ENCODE peak calls at places on chromosomes 13 and 19, in eight cellular contexts. One of them, this sample, is unnamed.

GRCh38 chr13:30301827-30302226 is 5.5 kb downstream of the KATNAL1 start:
- DNase-seq in GM23338: no peak
- DNase-seq in HepG2: no peak
- DNase-seq in testis: no peak
- DNase-seq in RWPE1: no peak
- DNase-seq in sigmoid colon: no peak
- DNase-seq in ovary: no peak
- DNase-seq in neural crest cell: no peak
- DNase-seq in this sample: no peak

GRCh38 chr19:51702103-51702753 is 9.1 kb downstream of the SPACA6 start:
- DNase-seq in GM23338: peak; percentile 93
- DNase-seq in HepG2: no peak
- DNase-seq in testis: peak; percentile 80
- DNase-seq in RWPE1: peak; percentile 87
- DNase-seq in sigmoid colon: peak; percentile 93
- DNase-seq in ovary: peak; percentile 90
- DNase-seq in neural crest cell: no peak
- DNase-seq in this sample: no peak

GRCh38 chr19:30671622-30672051 is 299.5 kb downstream of the ZNF536 start:
- DNase-seq in GM23338: no peak
- DNase-seq in HepG2: no peak
- DNase-seq in testis: peak; percentile 79
- DNase-seq in RWPE1: no peak
- DNase-seq in sigmoid colon: no peak
- DNase-seq in ovary: no peak
- DNase-seq in neural crest cell: no peak
- DNase-seq in this sample: no peak

GRCh38 chr13:42334329-42334706 is 62.4 kb downstream of the AKAP11 start:
- DNase-seq in GM23338: no peak
- DNase-seq in HepG2: no peak
- DNase-seq in testis: no peak
- DNase-seq in RWPE1: no peak
- DNase-seq in sigmoid colon: no peak
- DNase-seq in ovary: no peak
- DNase-seq in neural crest cell: no peak
- DNase-seq in this sample: no peak

GRCh38 chr13:107138987-107139386 is 571.0 kb upstream of the ARGLU1 start:
- DNase-seq in GM23338: no peak
- DNase-seq in HepG2: no peak
- DNase-seq in testis: no peak
- DNase-seq in RWPE1: no peak
- DNase-seq in sigmoid colon: no peak
- DNase-seq in ovary: no peak
- DNase-seq in neural crest cell: no peak
- DNase-seq in this sample: no peak

GRCh38 chr13:75541287-75541686 is 3.6 kb upstream of the COMMD6 start:
- DNase-seq in GM23338: no peak
- DNase-seq in HepG2: no peak
- DNase-seq in testis: no peak
- DNase-seq in RWPE1: no peak
- DNase-seq in sigmoid colon: no peak
- DNase-seq in ovary: no peak
- DNase-seq in neural crest cell: no peak
- DNase-seq in this sample: no peak

GRCh38 chr19:49888478-49888901 is 8.2 kb downstream of the IL4I1 start:
- DNase-seq in GM23338: no peak
- DNase-seq in HepG2: no peak
- DNase-seq in testis: no peak
- DNase-seq in RWPE1: no peak
- DNase-seq in sigmoid colon: no peak
- DNase-seq in ovary: no peak
- DNase-seq in neural crest cell: no peak
- DNase-seq in this sample: peak; percentile 64

GRCh38 chr13:46615888-46616531 is 63.0 kb downstream of the LRCH1 start:
- DNase-seq in GM23338: no peak
- DNase-seq in HepG2: no peak
- DNase-seq in testis: no peak
- DNase-seq in RWPE1: no peak
- DNase-seq in sigmoid colon: no peak
- DNase-seq in ovary: no peak
- DNase-seq in neural crest cell: no peak
- DNase-seq in this sample: no peak

GRCh38 chr19:2969104-2969504 is 8.3 kb upstream of the TLE6 start:
- DNase-seq in GM23338: no peak
- DNase-seq in HepG2: no peak
- DNase-seq in testis: peak; percentile 73
- DNase-seq in RWPE1: no peak
- DNase-seq in sigmoid colon: peak; percentile 86
- DNase-seq in ovary: no peak
- DNase-seq in neural crest cell: no peak
- DNase-seq in this sample: no peak

GRCh38 chr19:3176715-3177501 is 1.7 kb upstream of the S1PR4 start:
- DNase-seq in GM23338: no peak
- DNase-seq in HepG2: no peak
- DNase-seq in testis: no peak
- DNase-seq in RWPE1: peak; percentile 91
- DNase-seq in sigmoid colon: no peak
- DNase-seq in ovary: no peak
- DNase-seq in neural crest cell: no peak
- DNase-seq in this sample: peak; percentile 82

GRCh38 chr19:3986260-3987041 is 1.2 kb upstream of the EEF2 start:
- DNase-seq in GM23338: peak; percentile 91
- DNase-seq in HepG2: peak; percentile 72
- DNase-seq in testis: peak; percentile 69
- DNase-seq in RWPE1: peak; percentile 57
- DNase-seq in sigmoid colon: no peak
- DNase-seq in ovary: no peak
- DNase-seq in neural crest cell: no peak
- DNase-seq in this sample: no peak

GRCh38 chr13:73602295-73602694 is 531.9 kb downstream of the KLF12 start:
- DNase-seq in GM23338: peak; percentile 22
- DNase-seq in HepG2: peak; percentile 4
- DNase-seq in testis: no peak
- DNase-seq in RWPE1: peak; percentile 58
- DNase-seq in sigmoid colon: no peak
- DNase-seq in ovary: no peak
- DNase-seq in neural crest cell: no peak
- DNase-seq in this sample: no peak

GRCh38 chr13:32622827-32623226 is 36.6 kb downstream of the PDS5B start:
- DNase-seq in GM23338: no peak
- DNase-seq in HepG2: no peak
- DNase-seq in testis: no peak
- DNase-seq in RWPE1: no peak
- DNase-seq in sigmoid colon: no peak
- DNase-seq in ovary: no peak
- DNase-seq in neural crest cell: no peak
- DNase-seq in this sample: no peak

GRCh38 chr13:42865703-42866102 is 84.3 kb downstream of the FAM216B start:
- DNase-seq in GM23338: no peak
- DNase-seq in HepG2: no peak
- DNase-seq in testis: no peak
- DNase-seq in RWPE1: no peak
- DNase-seq in sigmoid colon: no peak
- DNase-seq in ovary: no peak
- DNase-seq in neural crest cell: no peak
- DNase-seq in this sample: no peak

GRCh38 chr13:34627905-34628682 is 314.0 kb upstream of the NBEA start:
- DNase-seq in GM23338: no peak
- DNase-seq in HepG2: no peak
- DNase-seq in testis: no peak
- DNase-seq in RWPE1: no peak
- DNase-seq in sigmoid colon: no peak
- DNase-seq in ovary: no peak
- DNase-seq in neural crest cell: no peak
- DNase-seq in this sample: no peak

GRCh38 chr19:29121684-29122083 is 91.3 kb downstream of the UQCRFS1 start:
- DNase-seq in GM23338: peak; percentile 66
- DNase-seq in HepG2: no peak
- DNase-seq in testis: peak; percentile 25
- DNase-seq in RWPE1: no peak
- DNase-seq in sigmoid colon: no peak
- DNase-seq in ovary: no peak
- DNase-seq in neural crest cell: peak; percentile 53
- DNase-seq in this sample: no peak

GRCh38 chr13:32443111-32443510 is 15.2 kb upstream of the N4BP2L1 start:
- DNase-seq in GM23338: peak; percentile 46
- DNase-seq in HepG2: peak; percentile 69
- DNase-seq in testis: peak; percentile 31
- DNase-seq in RWPE1: no peak
- DNase-seq in sigmoid colon: no peak
- DNase-seq in ovary: no peak
- DNase-seq in neural crest cell: no peak
- DNase-seq in this sample: no peak

GRCh38 chr19:52343548-52343947 is 7.5 kb downstream of the ZNF610 start:
- DNase-seq in GM23338: peak; percentile 90
- DNase-seq in HepG2: peak; percentile 15
- DNase-seq in testis: peak; percentile 71
- DNase-seq in RWPE1: no peak
- DNase-seq in sigmoid colon: peak; percentile 65
- DNase-seq in ovary: peak; percentile 39
- DNase-seq in neural crest cell: peak; percentile 57
- DNase-seq in this sample: no peak

GRCh38 chr19:48896191-48896720 is 2.3 kb downstream of the TULP2 start:
- DNase-seq in GM23338: peak; percentile 93
- DNase-seq in HepG2: no peak
- DNase-seq in testis: peak; percentile 78
- DNase-seq in RWPE1: no peak
- DNase-seq in sigmoid colon: peak; percentile 86
- DNase-seq in ovary: peak; percentile 88
- DNase-seq in neural crest cell: peak; percentile 30
- DNase-seq in this sample: no peak

GRCh38 chr13:45534604-45535003 is 69.9 kb downstream of the COG3 start:
- DNase-seq in GM23338: no peak
- DNase-seq in HepG2: no peak
- DNase-seq in testis: peak; percentile 27
- DNase-seq in RWPE1: no peak
- DNase-seq in sigmoid colon: no peak
- DNase-seq in ovary: no peak
- DNase-seq in neural crest cell: no peak
- DNase-seq in this sample: no peak

DNA sequence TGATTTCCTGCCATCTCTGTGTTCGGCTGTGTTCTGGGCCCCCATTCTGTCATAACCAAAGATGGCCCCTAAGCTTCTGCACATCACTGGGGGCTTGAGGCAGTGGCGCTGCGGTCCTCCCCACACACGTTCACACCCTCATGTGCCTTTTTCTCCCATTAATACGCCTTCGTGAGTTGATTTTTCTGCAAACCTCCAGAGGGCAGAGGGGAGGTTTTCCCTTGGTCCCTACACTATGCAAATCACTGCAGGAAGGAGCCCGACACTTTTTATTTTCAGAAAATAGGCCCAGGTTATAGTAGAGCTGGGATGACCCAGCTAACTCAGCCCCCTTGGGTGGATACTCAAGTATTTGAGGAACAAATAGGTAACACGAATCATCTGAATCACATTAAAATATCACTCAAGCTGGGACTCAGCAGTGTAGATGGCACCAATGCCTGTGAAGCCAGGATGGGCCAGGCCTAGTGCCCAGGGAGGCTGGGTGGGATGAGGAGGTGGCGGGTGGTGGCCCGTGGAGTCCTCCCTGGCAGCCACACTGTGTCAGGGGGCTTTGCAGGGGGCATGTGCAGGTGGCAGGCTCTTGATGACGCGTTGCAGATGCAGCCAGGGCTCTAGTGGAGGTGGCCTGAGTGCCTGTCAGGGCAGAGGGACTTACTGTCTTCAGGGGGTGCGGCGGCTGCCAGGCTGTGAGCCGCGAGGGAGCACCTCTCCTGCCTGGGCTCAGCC is 234.3 kb downstream of the TEX29 start:
- DNase-seq in GM23338: peak; percentile 35
- DNase-seq in HepG2: no peak
- DNase-seq in testis: no peak
- DNase-seq in RWPE1: no peak
- DNase-seq in sigmoid colon: no peak
- DNase-seq in ovary: no peak
- DNase-seq in neural crest cell: no peak
- DNase-seq in this sample: peak; percentile 78
- TF ChIP-seq CTCF in GM23338: peak; percentile 40
- TF ChIP-seq CTCF in HepG2: no peak
- TF ChIP-seq CTCF in testis: no peak
- TF ChIP-seq CTCF in RWPE1: no peak
- TF ChIP-seq CTCF in sigmoid colon: no peak
- TF ChIP-seq CTCF in ovary: no peak
- TF ChIP-seq CTCF in neural crest cell: no peak
- TF ChIP-seq CTCF in this sample: no peak

GRCh38 chr19:10420444-10421239 is at the start of gene PDE4A:
- DNase-seq in GM23338: peak; percentile 69
- DNase-seq in HepG2: no peak
- DNase-seq in testis: no peak
- DNase-seq in RWPE1: no peak
- DNase-seq in sigmoid colon: no peak
- DNase-seq in ovary: no peak
- DNase-seq in neural crest cell: no peak
- DNase-seq in this sample: no peak
- TF ChIP-seq CTCF in GM23338: peak; percentile 69
- TF ChIP-seq CTCF in HepG2: peak; percentile 40
- TF ChIP-seq CTCF in testis: no peak
- TF ChIP-seq CTCF in RWPE1: peak; percentile 20
- TF ChIP-seq CTCF in sigmoid colon: no peak
- TF ChIP-seq CTCF in ovary: no peak
- TF ChIP-seq CTCF in neural crest cell: peak; percentile 53
- TF ChIP-seq CTCF in this sample: peak; percentile 78

GRCh38 chr13:77930430-77930829 is 11.8 kb upstream of the EDNRB start:
- DNase-seq in GM23338: no peak
- DNase-seq in HepG2: no peak
- DNase-seq in testis: no peak
- DNase-seq in RWPE1: no peak
- DNase-seq in sigmoid colon: no peak
- DNase-seq in ovary: no peak
- DNase-seq in neural crest cell: no peak
- DNase-seq in this sample: no peak

GRCh38 chr13:77925616-77926015 is 7.0 kb upstream of the EDNRB start:
- DNase-seq in GM23338: no peak
- DNase-seq in HepG2: no peak
- DNase-seq in testis: no peak
- DNase-seq in RWPE1: no peak
- DNase-seq in sigmoid colon: no peak
- DNase-seq in ovary: no peak
- DNase-seq in neural crest cell: no peak
- DNase-seq in this sample: no peak

DNA sequence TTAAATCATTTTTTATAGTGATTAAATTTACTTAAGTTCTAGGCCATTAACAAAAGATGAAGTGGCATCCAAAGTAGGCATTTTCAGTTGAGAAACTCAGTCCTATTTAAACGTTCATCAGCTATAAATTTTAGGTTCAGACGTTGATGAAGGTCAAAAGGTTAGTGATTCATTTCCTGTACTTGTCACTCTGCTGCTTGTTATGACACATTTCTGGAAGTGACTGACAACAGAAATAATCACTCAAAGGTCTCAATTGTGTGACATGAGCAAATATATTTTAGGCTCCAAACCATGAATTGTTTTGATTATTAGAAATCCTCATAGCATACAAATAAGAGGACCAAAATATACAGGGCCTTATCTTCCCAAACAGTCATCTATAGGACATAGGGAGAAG is 10.3 kb upstream of the EDNRB start:
- DNase-seq in GM23338: no peak
- DNase-seq in HepG2: no peak
- DNase-seq in testis: no peak
- DNase-seq in RWPE1: peak; percentile 10
- DNase-seq in sigmoid colon: no peak
- DNase-seq in ovary: no peak
- DNase-seq in neural crest cell: no peak
- DNase-seq in this sample: no peak
- TF ChIP-seq CTCF in GM23338: no peak
- TF ChIP-seq CTCF in HepG2: no peak
- TF ChIP-seq CTCF in testis: no peak
- TF ChIP-seq CTCF in RWPE1: no peak
- TF ChIP-seq CTCF in sigmoid colon: no peak
- TF ChIP-seq CTCF in ovary: no peak
- TF ChIP-seq CTCF in neural crest cell: no peak
- TF ChIP-seq CTCF in this sample: no peak

GRCh38 chr13:101875091-101875490 is 422.6 kb downstream of the ITGBL1 start:
- DNase-seq in GM23338: no peak
- DNase-seq in HepG2: no peak
- DNase-seq in testis: no peak
- DNase-seq in RWPE1: no peak
- DNase-seq in sigmoid colon: no peak
- DNase-seq in ovary: no peak
- DNase-seq in neural crest cell: no peak
- DNase-seq in this sample: no peak
- TF ChIP-seq CTCF in GM23338: no peak
- TF ChIP-seq CTCF in HepG2: no peak
- TF ChIP-seq CTCF in testis: no peak
- TF ChIP-seq CTCF in RWPE1: no peak
- TF ChIP-seq CTCF in sigmoid colon: no peak
- TF ChIP-seq CTCF in ovary: no peak
- TF ChIP-seq CTCF in neural crest cell: no peak
- TF ChIP-seq CTCF in this sample: no peak